ENCODE peak calls at places on chromosomes 12 and 14, in nine cellular contexts. Q is Caco-2, H is endodermal cell, G is Calu3, L is B cell, J is endothelial cell, P is hepatocyte, M is AG04449, D is ascending aorta. F is an unnamed sample.

GRCh38 chr14:69039287-69039628 is 60.2 kb upstream of the ACTN1 start:
- DNase-seq in Q (no peak), H (no peak), G (no peak), L (no peak), J (no peak), P (no peak), M (no peak), D (no peak), F (no peak)

GRCh38 chr12:95611676-95612309 is 60.5 kb upstream of the USP44 start:
- DNase-seq in Q (no peak), H (no peak), G (peak; percentile 29), L (no peak), J (no peak), P (peak; percentile 59), M (no peak), D (no peak), F (no peak)

GRCh38 chr14:89681086-89682018 is 264.3 kb upstream of the FOXN3 start:
- DNase-seq in Q (no peak), H (no peak), G (no peak), L (peak; percentile 38), J (no peak), P (no peak), M (no peak), D (no peak), F (no peak)

GRCh38 chr12:124030510-124030909 is 57.5 kb downstream of the ZNF664 start:
- DNase-seq in Q (no peak), H (peak; percentile 73), G (no peak), L (no peak), J (no peak), P (peak; percentile 73), M (peak; percentile 73), D (no peak), F (no peak)

GRCh38 chr12:31589582-31589895 is 1.4 kb downstream of the DENND5B start:
- DNase-seq in Q (no peak), H (no peak), G (no peak), L (peak; percentile 78), J (peak; percentile 45), P (no peak), M (no peak), D (no peak), F (no peak)

GRCh38 chr12:82963961-82964360 is 277.3 kb downstream of the TMTC2 start:
- DNase-seq in Q (no peak), H (no peak), G (no peak), L (no peak), J (no peak), P (no peak), M (no peak), D (no peak), F (no peak)

GRCh38 chr12:42568952-42569916 is 20.3 kb downstream of the PRICKLE1 start:
- DNase-seq in Q (no peak), H (no peak), G (no peak), L (peak; percentile 62), J (no peak), P (peak; percentile 63), M (peak; percentile 33), D (no peak), F (no peak)

GRCh38 chr12:6826734-6827436 is 1.3 kb upstream of the P3H3 start:
- DNase-seq in Q (peak; percentile 42), H (peak; percentile 58), G (no peak), L (no peak), J (peak; percentile 4), P (no peak), M (no peak), D (no peak), F (no peak)

GRCh38 chr12:42336286-42336685 is 10.3 kb downstream of the PPHLN1 start:
- DNase-seq in Q (no peak), H (no peak), G (no peak), L (no peak), J (no peak), P (no peak), M (no peak), D (no peak), F (no peak)

GRCh38 chr12:3944620-3945019 is 71.4 kb upstream of the PARP11 start:
- DNase-seq in Q (no peak), H (peak; percentile 89), G (no peak), L (no peak), J (no peak), P (no peak), M (no peak), D (no peak), F (no peak)

GRCh38 chr12:117240356-117240755 is 50.1 kb upstream of the FBXO21 start:
- DNase-seq in Q (no peak), H (no peak), G (no peak), L (no peak), J (no peak), P (no peak), M (no peak), D (no peak), F (no peak)

GRCh38 chr14:100303179-100303578 is 3.1 kb downstream of the SLC25A29 start:
- DNase-seq in Q (no peak), H (peak; percentile 62), G (peak; percentile 30), L (no peak), J (peak; percentile 44), P (no peak), M (no peak), D (no peak), F (no peak)

GRCh38 chr14:103716091-103716801 is 636 bp downstream of the ZFYVE21 start:
- DNase-seq in Q (no peak), H (no peak), G (peak; percentile 25), L (peak; percentile 31), J (peak; percentile 38), P (peak; percentile 64), M (no peak), D (no peak), F (peak; percentile 13)

GRCh38 chr12:108833355-108833733 is 24.0 kb downstream of the SSH1 start:
- DNase-seq in Q (peak; percentile 84), H (peak; percentile 93), G (peak; percentile 83), L (no peak), J (no peak), P (peak; percentile 57), M (peak; percentile 87), D (peak; percentile 93), F (no peak)

GRCh38 chr12:57632898-57633825 is at the start of gene B4GALNT1:
- DNase-seq in Q (no peak), H (peak; percentile 92), G (peak; percentile 84), L (peak; percentile 85), J (peak; percentile 83), P (peak; percentile 80), M (no peak), D (peak; percentile 79), F (peak; percentile 69)

GRCh38 chr12:11804130-11804529 is 154.7 kb downstream of the ETV6 start:
- DNase-seq in Q (no peak), H (no peak), G (no peak), L (no peak), J (no peak), P (no peak), M (no peak), D (no peak), F (no peak)

GRCh38 chr12:11801643-11802042 is 152.2 kb downstream of the ETV6 start:
- DNase-seq in Q (no peak), H (no peak), G (no peak), L (no peak), J (no peak), P (no peak), M (no peak), D (no peak), F (no peak)

GRCh38 chr12:11807453-11807852 is 158.0 kb downstream of the ETV6 start:
- DNase-seq in Q (no peak), H (no peak), G (no peak), L (peak; percentile 17), J (no peak), P (no peak), M (no peak), D (no peak), F (no peak)

GRCh38 chr12:11805680-11806079 is 156.2 kb downstream of the ETV6 start:
- DNase-seq in Q (no peak), H (no peak), G (no peak), L (no peak), J (no peak), P (peak; percentile 28), M (no peak), D (no peak), F (no peak)

DNA sequence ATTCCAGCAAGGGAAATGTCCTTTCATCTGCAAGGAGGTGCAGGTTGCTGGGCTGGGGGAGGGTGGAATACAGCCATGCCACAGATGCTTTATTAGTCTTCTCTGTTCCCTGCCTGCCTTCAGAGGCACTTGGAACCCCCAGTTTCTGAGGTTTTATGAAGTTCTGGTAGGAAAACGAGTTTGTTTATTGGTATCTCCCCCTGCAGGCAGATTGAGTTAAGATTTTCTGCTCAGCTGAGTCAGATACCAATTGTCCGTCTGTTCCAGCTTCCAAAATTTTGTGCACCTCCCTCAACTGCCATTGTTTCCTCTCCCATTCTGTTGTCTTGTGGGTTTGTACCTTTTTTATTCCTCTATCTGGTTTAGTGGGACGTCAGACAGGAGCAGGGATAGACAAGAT is 155.6 kb downstream of the ETV6 start:
- DNase-seq in Q (no peak), H (no peak), G (no peak), L (no peak), J (no peak), P (no peak), M (no peak), D (no peak), F (no peak)
- TF ChIP-seq CTCF in Q (peak; percentile 9), H (peak; percentile 68), G (no peak), L (no peak), J (peak; percentile 31), P (no peak), M (no peak), D (no peak), F (no peak)

GRCh38 chr14:55160989-55161388 is 30.4 kb downstream of the DLGAP5 start:
- DNase-seq in Q (no peak), H (no peak), G (no peak), L (peak; percentile 45), J (no peak), P (peak; percentile 38), M (no peak), D (no peak), F (no peak)
- TF ChIP-seq CTCF in Q (peak; percentile 39), H (peak; percentile 62), G (no peak), L (peak; percentile 74), J (no peak), P (peak; percentile 73), M (peak; percentile 22), D (peak; percentile 53), F (peak; percentile 64)

GRCh38 chr14:51750542-51750941 is 98.8 kb downstream of the FRMD6 start:
- DNase-seq in Q (no peak), H (peak; percentile 80), G (no peak), L (no peak), J (peak; percentile 24), P (no peak), M (no peak), D (no peak), F (no peak)
- TF ChIP-seq CTCF in Q (peak; percentile 12), H (peak; percentile 68), G (no peak), L (no peak), J (no peak), P (no peak), M (no peak), D (no peak), F (no peak)

DNA sequence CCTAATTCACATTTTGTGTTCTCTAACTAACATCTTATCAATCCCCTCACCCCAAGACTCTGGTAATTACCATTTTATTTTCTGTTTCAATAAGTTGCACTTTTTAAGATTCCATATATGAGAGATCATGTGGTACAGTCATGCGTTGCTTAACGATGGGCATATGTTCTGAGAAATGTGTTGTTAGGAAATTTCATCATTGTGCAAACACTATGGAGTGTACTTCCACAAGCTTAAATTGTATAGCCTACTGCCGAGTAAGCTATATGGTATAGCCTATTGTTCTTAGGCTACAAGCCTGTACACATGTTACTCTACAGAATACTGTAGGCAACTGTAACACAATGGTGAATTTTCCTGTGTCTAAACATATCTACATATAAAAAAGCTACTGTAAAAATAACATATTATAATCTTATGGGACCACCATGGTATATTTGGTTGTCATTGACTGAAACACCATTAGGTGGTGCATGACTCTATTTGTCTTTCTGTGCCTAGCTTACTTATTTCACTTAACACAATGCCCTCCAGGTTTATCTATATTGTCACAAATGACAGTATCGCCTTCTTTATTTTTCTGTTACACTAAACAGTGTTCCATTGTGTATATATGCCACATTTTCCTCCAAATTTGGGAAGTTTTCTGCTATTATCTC is 473.4 kb upstream of the LMO3 start:
- DNase-seq in Q (no peak), H (no peak), G (no peak), L (no peak), J (no peak), P (no peak), M (no peak), D (no peak), F (no peak)
- TF ChIP-seq CTCF in Q (peak; percentile 22), H (peak; percentile 81), G (no peak), L (no peak), J (peak; percentile 40), P (no peak), M (no peak), D (no peak), F (no peak)

F was measured in CD4-positive, alpha-beta T cell.